ENCODE peak calls at places on chromosome 5, in seven cellular contexts. A, L, K, Q, I, P and O are unnamed samples.

GRCh38 chr5:142795246-142795645 is 25.1 kb downstream of the ARHGAP26 start:
- DNase-seq in Q (no peak), P (no peak), I (no peak), L (no peak), K (no peak), A (no peak), O (no peak)

GRCh38 chr5:37971483-37972024 is 131.7 kb upstream of the GDNF start:
- DNase-seq in L (no peak), P (no peak), I (no peak), A (no peak), Q (no peak), K (no peak), O (no peak)

GRCh38 chr5:4142842-4143241 is 547.2 kb downstream of the IRX1 start:
- DNase-seq in L (no peak), I (no peak), Q (no peak), K (no peak), A (no peak), P (no peak), O (no peak)

GRCh38 chr5:149995385-149996085 is 4.9 kb downstream of the TIGD6 start:
- DNase-seq in Q (no peak), A (no peak), P (no peak), L (no peak), K (no peak), I (no peak), O (no peak)

GRCh38 chr5:103207653-103208052 is 50.9 kb upstream of the MACIR start:
- DNase-seq in P (no peak), Q (no peak), A (no peak), K (no peak), I (no peak), L (no peak), O (no peak)

GRCh38 chr5:106020889-106021288 is 1649.8 kb downstream of the EFNA5 start:
- DNase-seq in I (no peak), Q (no peak), K (no peak), P (no peak), L (no peak), A (no peak), O (no peak)

GRCh38 chr5:176844706-176845391 is 34.5 kb downstream of the UNC5A start:
- DNase-seq in Q (no peak), K (no peak), I (no peak), A (no peak), P (no peak), L (no peak), O (no peak)

GRCh38 chr5:14671414-14671813 is 6.9 kb downstream of the OTULIN start:
- DNase-seq in I (no peak), K (no peak), L (no peak), A (no peak), P (no peak), Q (no peak), O (no peak)

GRCh38 chr5:53378590-53379247 is 101.7 kb upstream of the FST start:
- DNase-seq in K (no peak), L (no peak), A (no peak), P (no peak), I (no peak), Q (no peak), O (no peak)

GRCh38 chr5:139560752-139561654 is at the start of gene UBE2D2:
- DNase-seq in K (peak; percentile 92), Q (peak; percentile 97), A (peak; percentile 98), L (peak; percentile 99), I (peak; percentile 96), P (peak; percentile 99), O (peak; percentile 98)
- TF ChIP-seq EP300 in K (no peak), Q (no peak), A (no peak), L (no peak), I (peak; percentile 86), P (no peak), O (no peak)

DNA sequence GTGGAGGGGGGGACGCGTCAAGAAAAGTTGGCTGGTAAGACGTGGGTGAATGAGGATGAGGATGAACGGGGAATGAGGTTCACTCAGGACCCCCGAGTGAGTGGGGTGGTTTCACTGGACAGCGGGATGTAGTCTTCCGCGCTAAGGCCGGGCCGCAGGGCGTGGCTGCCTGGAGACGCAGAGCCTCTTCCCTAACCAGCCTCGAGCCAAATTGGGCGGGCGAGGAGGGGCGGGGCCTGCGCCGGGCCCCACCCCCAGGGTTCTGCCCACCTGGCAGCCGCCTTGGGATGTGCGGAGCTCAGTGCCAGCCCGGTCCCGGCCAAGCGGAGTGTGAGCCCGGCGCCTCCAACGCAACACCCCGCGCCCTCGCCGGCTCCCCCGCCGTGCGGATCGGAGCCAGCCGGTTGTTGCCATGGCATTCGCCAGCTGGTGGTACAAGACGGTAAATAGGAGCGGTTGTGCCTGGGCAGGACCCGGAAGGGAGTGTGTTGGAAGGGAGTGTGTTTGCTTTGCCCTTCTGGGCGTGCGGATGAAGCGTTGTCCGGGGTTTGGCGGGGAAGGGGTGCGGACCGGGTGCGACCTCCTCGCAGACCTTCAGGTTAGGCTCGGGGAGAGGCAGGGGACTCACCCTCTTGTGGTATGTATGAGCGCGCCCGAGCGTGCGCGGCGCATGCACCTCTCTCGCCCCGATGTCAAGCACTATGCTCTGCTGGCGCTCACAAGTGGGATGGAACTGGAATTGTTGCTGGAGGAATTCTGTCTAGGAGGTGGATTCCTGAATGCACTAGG is 743 bp downstream of the CAST start:
- DNase-seq in P (peak; percentile 98), L (peak; percentile 97), K (peak; percentile 50), A (peak; percentile 93), Q (peak; percentile 91), I (peak; percentile 90), O (peak; percentile 97)
- TF ChIP-seq POLR2A in P (peak; percentile 65), L (peak; percentile 81), K (peak; percentile 71), A (peak; percentile 22), Q (peak; percentile 61), I (peak; percentile 86), O (peak; percentile 92)

GRCh38 chr5:10319202-10319851 is 11.6 kb upstream of the CMBL start:
- DNase-seq in P (no peak), A (no peak), Q (peak; percentile 55), K (no peak), I (no peak), L (peak; percentile 69), O (no peak)
- TF ChIP-seq EP300 in P (no peak), A (no peak), Q (no peak), K (no peak), I (no peak), L (no peak), O (no peak)

GRCh38 chr5:82942083-82942881 is 134.9 kb downstream of the TMEM167A start:
- DNase-seq in K (no peak), L (no peak), A (no peak), I (no peak), P (no peak), Q (no peak), O (no peak)
- TF ChIP-seq POLR2A in K (no peak), L (no peak), A (no peak), I (no peak), P (no peak), Q (no peak), O (no peak)

GRCh38 chr5:59039296-59040006 is 456.6 kb downstream of the RAB3C start:
- DNase-seq in L (peak; percentile 92), P (peak; percentile 97), A (peak; percentile 85), K (no peak), I (peak; percentile 35), Q (peak; percentile 22), O (peak; percentile 81)
- TF ChIP-seq EP300 in L (no peak), P (no peak), A (no peak), K (no peak), I (peak; percentile 71), Q (no peak), O (no peak)

GRCh38 chr5:179023528-179024189 is at the start of gene ZNF879:
- DNase-seq in Q (peak; percentile 92), K (no peak), P (peak; percentile 98), I (peak; percentile 80), L (peak; percentile 97), A (peak; percentile 94), O (peak; percentile 93)
- TF ChIP-seq POLR2A in Q (peak; percentile 54), K (no peak), P (no peak), I (peak; percentile 17), L (no peak), A (no peak), O (no peak)

DNA sequence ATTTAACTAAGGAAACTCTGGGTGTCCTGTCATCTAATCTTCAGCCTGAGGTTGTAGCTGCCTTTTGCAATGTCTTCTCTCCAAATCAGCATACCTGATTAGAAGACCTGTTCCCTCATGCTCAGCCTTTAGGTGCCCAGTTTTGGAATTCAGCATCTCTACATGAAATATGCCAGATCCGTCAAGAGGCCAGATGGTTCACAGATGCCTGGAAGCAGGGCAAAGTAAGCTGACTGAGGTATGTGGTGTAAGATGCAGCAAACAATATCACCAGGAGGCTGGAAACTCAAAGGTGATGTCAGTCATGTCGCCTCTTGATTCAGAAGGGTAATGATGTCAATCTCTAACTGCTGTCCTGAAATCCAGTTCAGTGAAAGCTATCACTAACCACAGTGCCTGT is 324.4 kb downstream of the PRELID2 start:
- DNase-seq in A (no peak), P (no peak), K (no peak), I (no peak), Q (no peak), L (no peak), O (no peak)
- TF ChIP-seq EP300 in A (no peak), P (no peak), K (no peak), I (no peak), Q (no peak), L (no peak), O (no peak)

GRCh38 chr5:34655354-34655991 is 655 bp upstream of the RAI14 start:
- DNase-seq in L (peak; percentile 83), K (no peak), A (peak; percentile 58), I (peak; percentile 19), Q (peak; percentile 45), P (no peak), O (peak; percentile 51)
- TF ChIP-seq POLR2A in L (no peak), K (no peak), A (no peak), I (peak; percentile 35), Q (no peak), P (no peak), O (peak; percentile 45)

DNA sequence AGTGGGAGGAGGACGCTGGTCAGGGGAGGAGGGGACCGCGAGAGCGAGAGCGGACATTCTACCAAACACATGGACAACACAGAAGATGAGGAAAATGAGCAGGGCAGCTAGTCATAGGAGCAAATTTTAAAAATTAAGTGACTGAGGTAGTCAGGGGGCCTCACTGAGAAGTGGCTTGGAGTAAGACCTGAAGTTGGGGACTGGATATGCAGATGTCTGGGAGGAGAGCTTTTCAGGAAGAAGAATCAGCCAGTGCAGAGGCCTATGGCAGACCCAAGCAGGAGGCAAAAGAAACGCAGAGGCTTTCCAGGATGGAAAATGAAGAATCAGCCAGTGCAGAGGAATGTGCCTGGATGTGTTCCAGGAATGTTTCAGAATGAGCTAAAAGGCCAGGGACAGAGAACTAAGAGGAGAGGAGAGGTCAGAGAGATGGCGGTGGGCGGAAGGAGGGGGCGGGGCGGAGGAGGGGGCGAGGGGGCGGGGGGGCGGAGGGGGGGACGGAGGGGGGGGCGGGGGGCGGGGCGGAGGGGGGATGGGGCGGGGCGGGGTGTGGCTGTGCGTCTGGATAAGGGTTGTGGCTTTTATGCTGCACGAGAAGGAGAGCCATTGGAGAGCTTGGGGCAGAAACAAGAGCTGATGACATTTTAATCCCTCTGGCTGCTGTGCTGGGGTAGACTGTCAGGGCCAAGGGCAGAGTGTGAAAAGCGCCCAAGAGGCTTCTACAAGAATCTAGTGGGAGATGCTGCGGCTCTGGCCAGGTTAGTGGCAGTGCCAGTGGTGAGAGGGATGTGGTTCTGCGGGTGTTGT is 129.6 kb downstream of the KCNIP1 start:
- DNase-seq in Q (peak; percentile 73), P (no peak), I (no peak), L (peak; percentile 86), A (no peak), K (peak; percentile 20), O (peak; percentile 27)
- TF ChIP-seq EP300 in Q (no peak), P (no peak), I (peak; percentile 76), L (no peak), A (no peak), K (no peak), O (no peak)